ENCODE peak calls at places on chromosomes 13 and 19, in four cellular contexts. P is HFF-Myc, J is cardiac muscle cell, I is kidney epithelial cell. U is an unnamed sample.

GRCh38 chr19:31284621-31285020 is 64.6 kb downstream of the TSHZ3 start:
- DNase-seq in P (no peak), I (no peak), J (no peak), U (no peak)

GRCh38 chr13:102911336-102911735 is 65.5 kb downstream of the ERCC5 start:
- DNase-seq in J (no peak), I (no peak), P (no peak), U (no peak)

GRCh38 chr13:106329941-106330340 is 205.5 kb downstream of the EFNB2 start:
- DNase-seq in P (no peak), I (no peak), J (no peak), U (no peak)

GRCh38 chr13:107562222-107562621 is 653.1 kb downstream of the LIG4 start:
- DNase-seq in I (no peak), J (no peak), P (no peak), U (no peak)

GRCh38 chr13:67935655-67936054 is 705.5 kb upstream of the PCDH9 start:
- DNase-seq in J (no peak), I (no peak), P (no peak), U (no peak)

GRCh38 chr13:24651718-24652345 is 28.4 kb upstream of the ATP12A start:
- DNase-seq in J (no peak), I (no peak), P (no peak), U (no peak)

GRCh38 chr13:95956589-95957148 is 96.5 kb downstream of the UGGT2 start:
- DNase-seq in J (no peak), P (no peak), I (no peak), U (no peak)

GRCh38 chr13:46641274-46642081 is 88.5 kb downstream of the LRCH1 start:
- DNase-seq in I (no peak), P (no peak), J (no peak), U (peak)

GRCh38 chr13:102799544-102800144 is 725 bp downstream of the BIVM start:
- DNase-seq in P (no peak), J (peak), I (no peak), U (peak)

GRCh38 chr13:107466326-107466725 is 749.0 kb downstream of the LIG4 start:
- DNase-seq in P (no peak), J (no peak), I (peak), U (no peak)

GRCh38 chr19:3047307-3048189 is 14.7 kb downstream of the TLE5 start:
- DNase-seq in J (peak), P (peak), I (no peak), U (peak)

GRCh38 chr19:5113101-5113557 is 144.2 kb downstream of the KDM4B start:
- DNase-seq in P (no peak), I (no peak), J (no peak), U (no peak)

GRCh38 chr19:35124098-35125060 is 8.8 kb downstream of the FXYD3 start:
- DNase-seq in I (peak), J (no peak), P (peak), U (peak)

DNA sequence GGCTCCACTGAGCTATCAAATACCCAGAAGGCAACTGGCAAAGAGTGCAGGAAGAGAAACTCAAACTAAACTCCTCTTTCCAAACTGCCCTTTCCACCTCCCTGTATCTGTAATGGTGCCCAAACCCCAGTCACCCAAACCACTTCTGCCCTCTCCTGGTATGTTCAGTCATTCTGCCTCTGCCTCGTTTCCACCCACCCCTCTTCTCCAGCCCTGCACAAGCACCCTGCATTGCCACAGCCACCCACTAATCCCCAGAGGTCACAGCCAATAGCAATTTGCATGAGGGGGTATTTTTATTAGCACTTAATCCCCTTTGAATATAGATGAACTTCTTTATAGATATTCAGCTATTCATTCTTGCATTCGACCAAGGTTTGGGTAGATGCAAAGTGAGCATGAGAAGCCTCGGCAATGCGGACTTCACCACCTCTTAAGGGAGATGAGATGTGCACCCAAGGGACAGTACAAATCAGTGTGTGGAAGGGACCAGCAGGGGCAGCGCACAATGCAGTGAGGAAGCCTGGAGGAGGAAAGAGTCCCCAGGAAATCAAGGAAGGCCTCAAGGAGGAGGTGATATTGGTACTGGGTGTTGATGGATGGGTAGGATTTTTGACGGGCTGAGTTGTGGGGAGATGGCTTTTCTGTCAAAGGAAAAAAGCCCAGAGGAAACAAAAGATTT is 12.4 kb downstream of the TMEM272 start:
- DNase-seq in J (peak), P (no peak), I (no peak), U (no peak)
- TF ChIP-seq CTCF in J (peak), P (no peak), I (peak), U (no peak)

GRCh38 chr13:36357692-36358091 is 11.5 kb upstream of the SPART start:
- DNase-seq in I (no peak), J (no peak), P (no peak), U (no peak)
- H3K4me3 ChIP-seq in I (no peak), J (no peak), P (no peak), U (no peak)

GRCh38 chr19:48970139-48970766 is 5.1 kb downstream of the FTL start:
- DNase-seq in J (no peak), I (no peak), P (no peak), U (no peak)

GRCh38 chr19:48968179-48968661 is 3.1 kb downstream of the FTL start:
- DNase-seq in P (no peak), I (no peak), J (no peak), U (no peak)

GRCh38 chr19:48968813-48969218 is 3.7 kb downstream of the FTL start:
- DNase-seq in J (no peak), P (no peak), I (no peak), U (no peak)

GRCh38 chr19:48969276-48970138 is 4.4 kb downstream of the FTL start:
- DNase-seq in I (no peak), J (no peak), P (no peak), U (no peak)

GRCh38 chr19:48970923-48971395 is 5.8 kb downstream of the FTL start:
- DNase-seq in I (no peak), P (no peak), J (peak), U (peak)
- TF ChIP-seq CTCF in I (peak), P (peak), J (peak), U (peak)

GRCh38 chr19:45455707-45456499 is 11.9 kb upstream of the FOSB start:
- DNase-seq in J (peak), P (no peak), I (peak), U (peak)
- H3K4me3 ChIP-seq in J (no peak), P (peak), I (no peak), U (no peak)

U was measured in lower leg skin.